ENCODE peak calls at places on chromosomes 13 and 19, in six cellular contexts. D is brain microvascular endothelial cell, T is lung, O is BJ, X is heart left ventricle, I is esophagus squamous epithelium. J is an unnamed sample.

GRCh38 chr19:4744451-4745170 is 21.0 kb upstream of the DPP9 start:
- DNase-seq in D (peak; percentile 90), T (no peak), O (peak; percentile 70), X (no peak), I (no peak), J (peak; percentile 96)

GRCh38 chr13:40146586-40147240 is 491.3 kb downstream of the COG6 start:
- DNase-seq in D (no peak), T (no peak), O (no peak), X (no peak), I (no peak), J (no peak)

GRCh38 chr13:99572921-99573320 is 71.6 kb downstream of the TM9SF2 start:
- DNase-seq in D (no peak), T (no peak), O (no peak), X (no peak), I (no peak), J (peak; percentile 32)

GRCh38 chr13:43787998-43788397 is 1.2 kb upstream of the ENOX1 start:
- DNase-seq in D (peak; percentile 65), T (no peak), O (no peak), X (no peak), I (no peak), J (peak; percentile 84)

GRCh38 chr13:101412076-101412475 is 4.2 kb downstream of the NALCN start:
- DNase-seq in D (no peak), T (no peak), O (no peak), X (no peak), I (no peak), J (no peak)

GRCh38 chr19:53644061-53644816 is 12.4 kb downstream of the DPRX start:
- DNase-seq in D (no peak), T (no peak), O (no peak), X (no peak), I (no peak), J (no peak)

GRCh38 chr19:6056282-6056741 is 54.0 kb downstream of the RFX2 start:
- DNase-seq in D (no peak), T (no peak), O (no peak), X (no peak), I (no peak), J (no peak)

GRCh38 chr13:44685641-44686040 is 109.5 kb upstream of the TSC22D1 start:
- DNase-seq in D (no peak), T (no peak), O (no peak), X (no peak), I (no peak), J (peak; percentile 54)

DNA sequence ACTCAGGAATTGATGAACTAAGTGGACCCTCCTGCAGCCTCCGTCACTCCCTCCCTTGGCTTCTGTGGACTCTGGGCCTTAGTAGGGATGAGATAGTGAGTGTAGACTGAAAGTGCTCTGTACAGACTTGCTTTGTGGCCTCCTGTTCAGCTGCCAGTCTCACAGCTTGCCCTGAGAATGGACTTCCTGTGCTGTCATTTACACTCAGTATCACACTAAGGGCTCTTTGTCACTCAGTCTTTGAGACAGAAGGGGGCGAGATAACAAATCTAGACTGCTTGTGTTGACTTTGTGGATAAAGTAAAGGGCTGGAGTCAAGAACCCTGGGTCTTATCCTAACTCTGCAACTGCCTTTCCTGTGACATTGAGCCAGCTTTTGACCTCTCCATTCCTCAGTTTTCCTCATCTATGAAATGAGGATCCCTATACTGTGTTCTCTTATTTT is 21.0 kb upstream of the SPRY2 start:
- DNase-seq in D (peak; percentile 6), T (no peak), O (no peak), X (no peak), I (no peak), J (no peak)
- TF ChIP-seq CTCF in D (peak; percentile 13), T (no peak), O (no peak), X (no peak), I (no peak), J (no peak)

GRCh38 chr19:2043269-2043641 is 7.8 kb downstream of the MKNK2 start:
- DNase-seq in D (no peak), T (no peak), O (no peak), X (peak; percentile 43), I (no peak), J (no peak)

GRCh38 chr19:2043864-2044708 is 7.0 kb downstream of the MKNK2 start:
- DNase-seq in D (no peak), T (no peak), O (no peak), X (peak; percentile 36), I (no peak), J (no peak)

GRCh38 chr19:2041686-2042484 is 9.2 kb downstream of the MKNK2 start:
- DNase-seq in D (peak; percentile 85), T (peak; percentile 97), O (no peak), X (peak; percentile 98), I (peak; percentile 89), J (peak; percentile 81)

GRCh38 chr19:2041436-2041685 is 9.7 kb downstream of the MKNK2 start:
- DNase-seq in D (no peak), T (no peak), O (no peak), X (no peak), I (no peak), J (no peak)

DNA sequence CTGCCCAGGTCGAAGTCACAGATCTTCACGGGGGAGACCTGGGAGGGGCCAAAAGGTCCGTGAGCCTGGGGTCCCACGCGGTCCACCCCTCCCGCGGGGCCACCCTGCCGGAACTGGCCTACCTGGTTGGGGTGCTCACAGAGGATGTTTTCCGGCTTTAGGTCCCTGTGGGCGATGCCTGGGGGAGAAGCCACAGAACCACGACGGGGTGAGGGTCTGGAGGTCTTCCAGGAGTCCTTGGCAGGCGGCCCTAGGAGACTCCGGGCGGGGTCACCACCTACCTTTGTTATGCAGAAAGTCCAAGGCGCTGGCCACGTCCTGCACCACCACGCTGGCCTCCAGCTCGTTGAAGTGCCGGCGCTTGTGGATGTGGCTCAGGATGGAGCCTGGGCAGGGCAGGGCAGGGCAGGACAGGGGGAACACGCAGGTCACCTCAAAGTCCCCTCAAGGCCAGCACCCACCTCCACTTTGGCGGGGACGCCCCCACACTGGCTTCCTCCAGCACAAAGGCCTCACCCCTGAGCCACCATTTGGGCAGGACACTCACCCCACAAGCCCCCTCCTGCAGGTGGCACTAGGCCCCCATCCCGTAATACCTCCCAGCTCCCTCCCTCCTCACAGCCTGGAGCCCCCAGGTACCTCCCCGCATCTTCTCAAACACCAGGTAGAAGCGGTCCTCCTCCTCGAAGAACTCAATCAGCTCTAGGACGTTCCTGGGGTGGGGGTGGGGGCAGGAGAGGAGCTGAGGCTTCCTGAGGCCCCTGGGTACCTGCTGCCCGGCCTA is 8.4 kb downstream of the MKNK2 start:
- DNase-seq in D (no peak), T (no peak), O (no peak), X (peak; percentile 53), I (no peak), J (no peak)
- H3K4me3 ChIP-seq in D (peak overlapping the region; percentile 15), T (no peak overlapping the region), O (no peak overlapping the region), X (peak overlapping the region; percentile 44), I (peak overlapping the region; percentile 15), J (no peak overlapping the region)

GRCh38 chr19:10471909-10472308 is 31.2 kb downstream of the KEAP1 start:
- DNase-seq in D (peak; percentile 35), T (no peak), O (no peak), X (no peak), I (no peak), J (peak; percentile 71)
- TF ChIP-seq CTCF in D (peak; percentile 50), T (no peak), O (peak; percentile 46), X (no peak), I (no peak), J (peak; percentile 49)

GRCh38 chr13:93233997-93234416 is 7.4 kb downstream of the GPC6 start:
- DNase-seq in D (no peak), T (no peak), O (no peak), X (no peak), I (no peak), J (no peak)

GRCh38 chr13:93227280-93227905 is 786 bp downstream of the GPC6 start:
- DNase-seq in D (peak; percentile 33), T (no peak), O (no peak), X (no peak), I (no peak), J (peak; percentile 54)

GRCh38 chr13:93231867-93232266 is 5.3 kb downstream of the GPC6 start:
- DNase-seq in D (no peak), T (no peak), O (no peak), X (no peak), I (no peak), J (peak; percentile 18)

GRCh38 chr13:93227906-93228801 is 1.5 kb downstream of the GPC6 start:
- DNase-seq in D (peak; percentile 81), T (no peak), O (no peak), X (peak; percentile 40), I (no peak), J (peak; percentile 93)

DNA sequence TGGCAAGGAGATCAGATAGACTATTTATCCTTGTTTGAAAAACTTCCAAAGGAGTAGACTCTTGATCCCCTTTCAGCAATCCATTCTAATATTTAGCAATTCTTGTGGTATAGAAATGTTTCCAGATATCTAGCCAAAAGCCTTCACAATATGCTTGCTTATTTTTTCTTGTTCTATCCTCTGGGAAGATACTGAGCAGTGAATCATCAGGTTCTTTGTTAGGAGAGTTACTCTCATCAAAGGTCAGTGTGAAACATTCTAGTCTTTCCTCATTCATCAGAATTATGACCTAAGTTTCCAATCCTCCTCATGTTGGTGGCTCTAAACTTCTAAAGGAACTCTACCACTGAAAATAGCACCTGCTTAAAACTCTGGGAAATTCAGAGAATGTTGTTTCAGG is 3.9 kb downstream of the GPC6 start:
- DNase-seq in D (no peak), T (no peak), O (no peak), X (no peak), I (no peak), J (peak; percentile 83)
- H3K4me3 ChIP-seq in D (peak overlapping the region; percentile 89), T (no peak overlapping the region), O (no peak overlapping the region), X (no peak overlapping the region), I (no peak overlapping the region), J (no peak overlapping the region)

DNA sequence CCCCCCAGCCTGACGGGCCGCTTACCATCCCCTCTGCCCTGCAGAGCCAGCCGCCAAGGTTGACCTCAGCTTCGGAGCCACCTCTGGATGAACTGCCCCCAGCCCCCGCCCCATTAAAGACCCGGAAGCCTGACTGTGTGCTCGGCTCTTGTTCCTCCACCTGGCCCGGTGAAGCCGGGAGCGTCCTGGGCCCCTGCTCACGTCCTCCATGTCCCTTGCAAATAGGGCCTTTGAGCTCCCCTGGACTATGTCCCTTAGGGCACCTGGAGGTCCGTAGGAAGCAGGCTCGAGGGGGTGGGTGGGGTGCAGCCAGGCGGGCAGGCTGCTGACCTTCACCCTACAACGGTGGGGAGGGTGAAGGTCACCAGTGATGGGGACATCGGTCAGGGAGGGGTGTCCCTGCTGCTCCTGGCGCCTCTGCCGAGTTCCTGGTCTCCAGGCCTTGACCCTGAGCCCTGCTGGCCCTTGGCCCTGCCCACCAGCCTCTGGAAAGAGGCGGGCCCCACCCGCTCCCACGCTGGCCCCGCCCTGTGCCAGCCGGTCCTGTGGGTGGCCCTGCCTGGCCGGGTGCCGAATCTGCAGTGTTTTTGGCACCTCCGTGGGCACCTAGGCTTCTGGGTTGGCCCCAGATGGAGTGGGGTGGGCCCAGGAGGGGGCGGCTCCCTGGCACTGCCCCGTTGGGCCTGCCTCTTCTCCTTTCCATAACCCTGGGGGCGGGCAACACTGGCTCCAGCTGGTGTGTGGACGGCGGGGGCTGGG is 3.3 kb downstream of the ATP5F1D start:
- DNase-seq in D (no peak), T (peak; percentile 77), O (no peak), X (peak; percentile 91), I (no peak), J (no peak)
- TF ChIP-seq CTCF in D (no peak), T (no peak), O (no peak), X (no peak), I (no peak), J (no peak)

DNA sequence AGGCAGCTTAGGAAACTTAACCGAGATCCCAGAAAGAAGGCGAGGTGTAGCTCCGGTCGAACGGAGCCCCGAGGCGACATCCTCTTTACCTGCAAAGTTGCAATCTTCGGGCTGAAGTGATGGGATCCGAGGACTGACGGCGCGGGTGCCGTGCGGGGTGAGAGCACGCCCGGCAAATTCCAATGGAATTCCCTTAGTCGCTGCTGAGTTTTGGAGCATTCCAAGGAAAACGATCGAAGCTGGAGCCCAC is 141 bp downstream of the TRPC4 start:
- DNase-seq in D (no peak), T (no peak), O (no peak), X (peak; percentile 20), I (no peak), J (no peak)
- H3K4me3 ChIP-seq in D (peak overlapping the region; percentile 77), T (peak overlapping the region; percentile 18), O (peak overlapping the region; percentile 75), X (peak overlapping the region; percentile 64), I (peak overlapping the region; percentile 36), J (peak overlapping the region; percentile 86)

GRCh38 chr13:88329066-88329465 is 657.9 kb downstream of the SLITRK5 start:
- DNase-seq in D (no peak), T (no peak), O (no peak), X (no peak), I (no peak), J (no peak)
- TF ChIP-seq CTCF in D (no peak), T (no peak), O (no peak), X (no peak), I (no peak), J (no peak)